ENCODE peak calls at places on chromosomes 2 and 18, in six cellular contexts. W is A549, J is mammary epithelial cell, Y is lower lobe of right lung, G is psoas muscle, I is breast epithelium. X is an unnamed sample.

GRCh38 chr2:150742094-150742493 is 254.6 kb upstream of the RND3 start:
- DNase-seq in W (no peak), J (no peak), Y (no peak), G (no peak), I (no peak), X (no peak)

GRCh38 chr2:127324635-127325034 is 30.7 kb upstream of the ERCC3 start:
- DNase-seq in W (peak; percentile 63), J (peak; percentile 8), Y (no peak), G (no peak), I (no peak), X (no peak)

GRCh38 chr2:113103958-113104627 is 23.3 kb upstream of the IL1RN start:
- DNase-seq in W (no peak), J (peak; percentile 83), Y (no peak), G (no peak), I (no peak), X (no peak)

GRCh38 chr2:66461751-66462150 is 26.8 kb downstream of the MEIS1 start:
- DNase-seq in W (no peak), J (no peak), Y (no peak), G (no peak), I (no peak), X (no peak)

GRCh38 chr18:32310119-32310518 is 120.3 kb downstream of the MEP1B start:
- DNase-seq in W (no peak), J (no peak), Y (no peak), G (no peak), I (no peak), X (no peak)

GRCh38 chr2:160091381-160091780 is 29.0 kb upstream of the PLA2R1 start:
- DNase-seq in W (no peak), J (peak; percentile 91), Y (no peak), G (no peak), I (no peak), X (no peak)

GRCh38 chr2:174844295-174844708 is 80.0 kb upstream of the CHRNA1 start:
- DNase-seq in W (no peak), J (no peak), Y (no peak), G (no peak), I (no peak), X (no peak)

GRCh38 chr2:186572705-186573104 is 17.2 kb upstream of the ITGAV start:
- DNase-seq in W (peak; percentile 85), J (peak; percentile 93), Y (no peak), G (no peak), I (no peak), X (no peak)

GRCh38 chr2:157492189-157492773 is 48.4 kb upstream of the CYTIP start:
- DNase-seq in W (peak; percentile 61), J (peak; percentile 48), Y (peak; percentile 60), G (peak; percentile 44), I (peak; percentile 55), X (peak; percentile 41)

GRCh38 chr2:26745609-26746327 is 18.3 kb upstream of the SLC35F6 start:
- DNase-seq in W (peak; percentile 88), J (peak; percentile 48), Y (peak; percentile 84), G (peak; percentile 82), I (peak; percentile 80), X (peak; percentile 84)

GRCh38 chr2:8391584-8391983 is 290.3 kb upstream of the ID2 start:
- DNase-seq in W (no peak), J (no peak), Y (no peak), G (no peak), I (no peak), X (no peak)

GRCh38 chr18:68275616-68276015 is 439.3 kb downstream of the TMX3 start:
- DNase-seq in W (no peak), J (peak; percentile 77), Y (no peak), G (no peak), I (no peak), X (no peak)

GRCh38 chr18:21053127-21053526 is 58.5 kb downstream of the ROCK1 start:
- DNase-seq in W (peak; percentile 53), J (peak; percentile 87), Y (no peak), G (no peak), I (no peak), X (no peak)

GRCh38 chr2:24164416-24164973 is 10.4 kb upstream of the FAM228A start:
- DNase-seq in W (peak; percentile 65), J (no peak), Y (peak; percentile 59), G (no peak), I (no peak), X (peak; percentile 15)

GRCh38 chr2:71157124-71157802 is 26.8 kb downstream of the MPHOSPH10 start:
- DNase-seq in W (peak; percentile 46), J (no peak), Y (peak; percentile 52), G (peak; percentile 31), I (no peak), X (peak; percentile 30)

GRCh38 chr2:10119027-10119325 is 3.6 kb upstream of the RRM2 start:
- DNase-seq in W (no peak), J (no peak), Y (no peak), G (no peak), I (no peak), X (no peak)

GRCh38 chr2:216362730-216363129 is 9.6 kb downstream of the MARCHF4 start:
- DNase-seq in W (peak; percentile 23), J (peak; percentile 88), Y (no peak), G (no peak), I (no peak), X (no peak)

GRCh38 chr2:216519154-216519762 is 20.6 kb downstream of the RPL37A start:
- DNase-seq in W (peak; percentile 73), J (peak; percentile 70), Y (no peak), G (no peak), I (peak; percentile 55), X (no peak)

GRCh38 chr2:233055362-233055761 is 4.8 kb upstream of the INPP5D start:
- DNase-seq in W (no peak), J (no peak), Y (no peak), G (no peak), I (no peak), X (no peak)

GRCh38 chr2:151576080-151576479 is 158.2 kb downstream of the NEB start:
- DNase-seq in W (no peak), J (no peak), Y (peak; percentile 74), G (no peak), I (no peak), X (no peak)

GRCh38 chr18:58103339-58103930 is 59.4 kb downstream of the NEDD4L start:
- DNase-seq in W (no peak), J (no peak), Y (no peak), G (no peak), I (no peak), X (no peak)

GRCh38 chr2:39696072-39696471 is 30.4 kb downstream of the TMEM178A start:
- DNase-seq in W (peak; percentile 4), J (peak; percentile 42), Y (no peak), G (no peak), I (no peak), X (no peak)

GRCh38 chr2:219423656-219424378 is 5.6 kb downstream of the DES start:
- DNase-seq in W (no peak), J (no peak), Y (no peak), G (no peak), I (no peak), X (no peak)

GRCh38 chr2:69141081-69141480 is 128.1 kb downstream of the ANTXR1 start:
- DNase-seq in W (no peak), J (no peak), Y (no peak), G (no peak), I (no peak), X (no peak)

GRCh38 chr2:65554765-65555561 is 122.6 kb upstream of the SPRED2 start:
- DNase-seq in W (no peak), J (peak; percentile 40), Y (no peak), G (no peak), I (no peak), X (no peak)

GRCh38 chr18:34342960-34343359 is 118.2 kb upstream of the NOL4 start:
- DNase-seq in W (no peak), J (peak; percentile 23), Y (no peak), G (no peak), I (no peak), X (no peak)

GRCh38 chr2:102304711-102305591 is 6.4 kb upstream of the IL1RL1 start:
- DNase-seq in W (no peak), J (no peak), Y (no peak), G (no peak), I (no peak), X (no peak)

DNA sequence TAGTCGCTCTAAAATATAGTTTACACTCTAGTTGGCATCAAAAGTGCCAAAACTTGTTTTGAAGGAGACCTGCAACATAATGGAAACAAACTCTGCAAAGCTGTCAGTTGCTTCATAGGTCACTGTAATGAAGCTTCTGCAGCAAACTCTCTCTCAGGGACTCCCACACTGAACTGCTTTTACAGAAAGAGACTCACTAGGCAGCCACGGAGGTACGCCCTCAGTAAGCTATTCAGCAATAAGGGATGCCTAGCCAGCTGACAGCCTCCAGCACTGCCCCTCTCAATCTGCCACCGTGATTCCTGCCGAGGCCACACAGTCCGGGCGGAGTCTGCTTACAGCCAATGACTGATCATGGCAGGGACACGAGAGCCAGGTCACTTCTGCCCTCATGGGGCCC is 51.1 kb downstream of the COLEC12 start:
- DNase-seq in W (no peak), J (no peak), Y (peak; percentile 64), G (no peak), I (peak; percentile 60), X (no peak)
- TF ChIP-seq CTCF in W (no peak), J (no peak), Y (no peak), G (no peak), I (no peak), X (no peak)

GRCh38 chr2:64203131-64204005 is 59.1 kb upstream of the PELI1 start:
- DNase-seq in W (no peak), J (peak; percentile 61), Y (no peak), G (no peak), I (no peak), X (no peak)
- H3K4me1 ChIP-seq in W (no peaks in the 10 kb centered on the region), J (peaks cover 21% of the 10 kb centered on the region), Y (peaks cover 35% of the 10 kb centered on the region), G (peaks cover 27% of the 10 kb centered on the region), I (peaks cover 9% of the 10 kb centered on the region), X (peaks cover 46% of the 10 kb centered on the region)

GRCh38 chr2:238106698-238107524 is 6.8 kb downstream of the ESPNL start:
- DNase-seq in W (no peak), J (no peak), Y (peak; percentile 47), G (peak; percentile 10), I (peak; percentile 48), X (no peak)
- H3K4me3 ChIP-seq in W (no peak overlapping the region), J (no peak overlapping the region), Y (no peak overlapping the region), G (no peak overlapping the region), I (no peak overlapping the region), X (no peak overlapping the region)

GRCh38 chr2:141911485-141912066 is 219.2 kb downstream of the LRP1B start:
- DNase-seq in W (peak; percentile 41), J (peak; percentile 39), Y (no peak), G (no peak), I (no peak), X (no peak)
- TF ChIP-seq CTCF in W (peak; percentile 42), J (peak; percentile 46), Y (peak; percentile 41), G (no peak), I (no peak), X (peak; percentile 34)

DNA sequence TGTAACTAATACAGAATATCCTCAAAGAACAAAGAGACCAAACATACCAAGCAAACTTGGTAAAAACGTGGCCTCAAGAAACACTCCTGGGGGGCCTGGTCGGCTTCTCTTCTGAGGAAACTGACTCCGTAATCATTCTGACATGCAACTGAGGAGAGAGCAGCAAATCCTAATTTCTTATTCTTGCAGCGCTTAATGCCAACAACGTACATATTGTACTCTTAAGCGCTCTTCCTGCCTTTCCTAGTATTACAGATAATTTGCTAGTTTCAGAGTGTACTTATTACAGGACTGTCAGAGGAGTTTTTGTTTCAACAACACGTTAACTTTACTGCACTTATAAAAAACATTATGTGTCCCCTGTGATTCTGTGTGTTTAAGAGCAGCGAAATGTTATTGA is 64.9 kb downstream of the ZNF521 start:
- DNase-seq in W (no peak), J (no peak), Y (no peak), G (no peak), I (no peak), X (no peak)
- H3K4me1 ChIP-seq in W (no peaks in the 10 kb centered on the region), J (peaks cover 17% of the 10 kb centered on the region), Y (peaks cover 33% of the 10 kb centered on the region), G (peaks cover 18% of the 10 kb centered on the region), I (no peaks in the 10 kb centered on the region), X (peaks cover 74% of the 10 kb centered on the region)